ENCODE peak calls at places on chromosomes 11 and 22, in five cellular contexts. X is A549, W is GM12878, A is K562, Q is HepG2. G is an unnamed sample.

GRCh38 chr11:92311616-92312449 is 87.2 kb downstream of the FAT3 start:
- DNase-seq in W (no peak), A (no peak), X (no peak), Q (no peak), G (no peak)

GRCh38 chr11:96391698-96392307 is 2.0 kb downstream of the JRKL start:
- DNase-seq in X (peak; percentile 3), A (no peak), Q (no peak), W (no peak), G (no peak)

GRCh38 chr11:67423466-67423865 is 4.8 kb upstream of the RPS6KB2 start:
- DNase-seq in X (no peak), Q (no peak), A (no peak), W (no peak), G (no peak)

GRCh38 chr11:65310756-65311155 is 3.9 kb upstream of the CDC42EP2 start:
- DNase-seq in Q (no peak), W (no peak), A (no peak), X (no peak), G (no peak)

GRCh38 chr11:114400974-114401223 is 433 bp downstream of the RBM7 start:
- DNase-seq in Q (no peak), X (no peak), W (no peak), A (no peak), G (no peak)

GRCh38 chr22:29555065-29555644 is 1.6 kb upstream of the THOC5 start:
- DNase-seq in A (no peak), W (no peak), X (no peak), Q (no peak), G (no peak)

GRCh38 chr11:77188912-77189491 is 61.0 kb downstream of the MYO7A start:
- DNase-seq in A (no peak), X (no peak), W (no peak), Q (no peak), G (no peak)

GRCh38 chr22:20553947-20554741 is 46.7 kb downstream of the MED15 start:
- DNase-seq in Q (no peak), A (no peak), X (no peak), W (no peak), G (no peak)

GRCh38 chr22:32475428-32476010 is 908 bp downstream of the FBXO7 start:
- DNase-seq in W (no peak), A (no peak), Q (no peak), X (peak; percentile 33), G (peak; percentile 83)

GRCh38 chr11:131157678-131158077 is 212.7 kb upstream of the NTM start:
- DNase-seq in W (no peak), A (no peak), Q (no peak), X (no peak), G (no peak)

GRCh38 chr11:75896843-75897419 is 81.9 kb downstream of the UVRAG start:
- DNase-seq in A (peak; percentile 32), X (peak; percentile 41), Q (peak; percentile 35), W (no peak), G (peak; percentile 63)

GRCh38 chr11:100774859-100775258 is 87.8 kb downstream of the ARHGAP42 start:
- DNase-seq in Q (peak; percentile 43), A (no peak), W (no peak), X (no peak), G (no peak)

GRCh38 chr11:129791515-129791914 is 24.1 kb upstream of the TMEM45B start:
- DNase-seq in A (no peak), Q (peak; percentile 67), W (no peak), X (no peak), G (no peak)

GRCh38 chr11:34284836-34285235 is 73.0 kb downstream of the ABTB2 start:
- DNase-seq in Q (no peak), X (no peak), A (no peak), W (no peak), G (no peak)

GRCh38 chr11:3855808-3856491 is 486 bp downstream of the STIM1 start:
- DNase-seq in Q (no peak), W (no peak), A (no peak), X (peak; percentile 33), G (peak; percentile 46)

GRCh38 chr11:75035911-75036536 is 47.3 kb downstream of the NEU3 start:
- DNase-seq in A (no peak), W (no peak), X (no peak), Q (no peak), G (no peak)

GRCh38 chr11:65854871-65855837 is 2.8 kb downstream of the CFL1 start:
- DNase-seq in Q (no peak), A (no peak), X (no peak), W (no peak), G (no peak)

GRCh38 chr22:46377566-46378498 is 42.3 kb downstream of the TRMU start:
- DNase-seq in X (peak; percentile 89), W (no peak), A (peak; percentile 40), Q (peak; percentile 96), G (no peak)

DNA sequence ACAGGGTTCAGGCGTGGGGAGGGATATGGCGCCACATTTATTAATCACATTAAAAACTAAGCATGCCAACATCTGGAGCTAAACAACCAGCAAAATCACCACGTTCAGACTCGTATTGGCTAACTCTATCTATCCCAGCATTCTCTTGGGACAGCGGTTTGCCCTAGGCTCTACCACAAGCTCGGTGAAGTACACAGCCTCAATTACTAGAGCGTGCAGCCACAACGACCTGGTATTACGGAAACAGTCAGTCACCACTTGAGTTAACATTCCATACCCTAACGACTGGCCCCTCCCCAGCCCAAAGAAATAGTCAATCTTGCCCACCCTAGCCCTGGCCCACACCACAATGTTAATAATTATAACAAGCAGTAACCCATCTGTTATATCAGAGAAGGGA is 32.1 kb downstream of the APOL5 start:
- DNase-seq in Q (no peak), A (no peak), W (peak; percentile 79), X (no peak), G (no peak)
- H3K4me1 ChIP-seq in Q (peaks cover 5% of the 10 kb centered on the region), A (no peaks in the 10 kb centered on the region), W (peaks cover 11% of the 10 kb centered on the region), X (no peaks in the 10 kb centered on the region), G (no peaks in the 10 kb centered on the region)

GRCh38 chr11:111418436-111418787 is 39.3 kb upstream of the POU2AF1 start:
- DNase-seq in A (no peak), Q (no peak), X (no peak), W (no peak), G (no peak)
- TF ChIP-seq MYC in A (no peak), Q (no peak), X (no peak), W (no peak), G (no peak)

GRCh38 chr11:12807621-12808020 is 133.4 kb downstream of the TEAD1 start:
- DNase-seq in W (no peak), A (no peak), X (no peak), Q (no peak), G (no peak)

GRCh38 chr11:12808519-12808918 is 134.3 kb downstream of the TEAD1 start:
- DNase-seq in Q (no peak), A (no peak), W (no peak), X (no peak), G (peak; percentile 28)

GRCh38 chr11:12802418-12803085 is 128.3 kb downstream of the TEAD1 start:
- DNase-seq in Q (peak; percentile 99), A (peak; percentile 61), X (peak; percentile 97), W (no peak), G (peak; percentile 98)

GRCh38 chr11:12803086-12803826 is 129.0 kb downstream of the TEAD1 start:
- DNase-seq in Q (no peak), X (no peak), A (no peak), W (no peak), G (peak; percentile 92)

GRCh38 chr11:12806113-12806512 is 131.9 kb downstream of the TEAD1 start:
- DNase-seq in Q (no peak), A (no peak), W (no peak), X (peak; percentile 40), G (no peak)
- H3K4me1 ChIP-seq in Q (peaks cover 90% of the 10 kb centered on the region), A (peaks cover 19% of the 10 kb centered on the region), W (no peaks in the 10 kb centered on the region), X (peaks cover 97% of the 10 kb centered on the region), G (peaks cover 21% of the 10 kb centered on the region)

DNA sequence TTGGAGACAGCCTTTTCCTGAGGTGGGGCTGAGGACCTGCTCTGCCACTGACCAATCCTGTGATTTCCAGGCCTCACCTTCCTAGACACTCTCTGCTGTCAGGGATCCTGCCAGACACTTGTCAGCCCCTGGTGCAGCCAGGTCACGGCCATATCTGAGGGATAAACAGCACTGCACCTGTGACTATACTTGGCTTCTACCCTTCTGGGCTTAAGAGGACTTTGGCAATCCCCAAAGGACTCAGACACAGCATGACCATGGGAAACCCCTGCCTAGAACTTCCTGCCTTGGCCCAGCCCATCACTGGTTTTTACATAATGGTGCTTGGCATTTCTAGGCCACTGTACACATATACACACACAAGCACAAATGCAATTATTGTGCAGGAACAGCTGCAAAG is 11.6 kb upstream of the OLFML1 start:
- DNase-seq in W (peak; percentile 40), A (no peak), X (no peak), Q (no peak), G (no peak)
- TF ChIP-seq MYC in W (no peak), A (no peak), X (no peak), Q (no peak), G (no peak)

DNA sequence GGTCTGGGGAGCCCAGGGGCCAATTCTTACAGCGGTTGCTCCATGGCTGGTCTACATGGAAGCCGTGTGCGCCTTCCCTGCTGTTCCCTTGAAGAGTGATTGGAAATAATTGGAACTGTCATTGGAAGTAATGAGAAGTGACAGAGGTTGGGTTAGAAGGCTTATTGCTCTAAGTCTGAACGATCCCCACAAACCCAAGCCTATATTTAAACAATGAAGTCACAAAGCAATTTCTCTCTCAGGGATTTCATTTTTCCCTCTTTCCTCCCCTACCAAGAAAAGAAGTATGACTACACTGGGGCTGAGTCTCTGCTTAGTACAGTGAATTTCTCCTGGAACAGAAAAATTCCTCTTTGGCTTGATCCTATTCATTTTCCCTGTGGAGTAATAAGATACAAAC is 7.8 kb downstream of the CLMP start:
- DNase-seq in X (no peak), W (no peak), Q (no peak), A (no peak), G (no peak)
- H3K4me1 ChIP-seq in X (peaks cover 62% of the 10 kb centered on the region), W (no peaks in the 10 kb centered on the region), Q (peaks cover 8% of the 10 kb centered on the region), A (no peaks in the 10 kb centered on the region), G (peaks cover 11% of the 10 kb centered on the region)

GRCh38 chr11:27353593-27354358 is 9.2 kb downstream of the CCDC34 start:
- DNase-seq in A (no peak), Q (no peak), W (no peak), X (no peak), G (no peak)
- TF ChIP-seq MYC in A (no peak), Q (no peak), W (no peak), X (no peak), G (no peak)

DNA sequence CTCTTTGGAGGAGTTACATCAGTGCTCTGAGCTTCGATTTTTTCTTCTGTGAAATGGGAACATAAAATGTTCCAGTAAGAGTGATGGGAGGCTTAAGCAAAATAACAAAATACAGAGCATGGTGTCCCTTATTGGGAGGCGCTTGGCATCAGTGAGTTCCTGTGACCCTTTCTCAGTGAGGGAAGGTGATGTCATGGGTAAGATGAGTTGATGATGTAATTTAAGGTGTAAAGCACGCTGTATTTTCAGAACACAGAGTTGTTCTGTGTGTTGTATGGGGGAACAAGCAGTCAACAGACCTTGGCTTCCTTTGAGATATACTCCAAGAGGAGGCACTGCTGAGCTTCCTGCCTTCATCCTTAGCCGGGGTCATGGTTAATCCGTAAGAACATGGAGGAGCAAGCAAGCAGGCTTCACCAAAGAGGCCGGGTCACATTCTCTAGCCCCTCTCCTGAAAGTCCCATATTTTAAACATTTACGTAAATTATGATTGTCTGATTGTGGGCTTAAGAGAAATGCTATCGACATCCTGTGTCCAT is 266.7 kb downstream of the LARGE1 start:
- DNase-seq in X (no peak), W (no peak), Q (no peak), A (no peak), G (no peak)
- H3K4me1 ChIP-seq in X (peaks cover 9% of the 10 kb centered on the region), W (no peaks in the 10 kb centered on the region), Q (peaks cover 27% of the 10 kb centered on the region), A (no peaks in the 10 kb centered on the region), G (no peaks in the 10 kb centered on the region)